ENCODE peak calls at places on chromosomes 4 and X, in four cellular contexts. N, H, K and D are unnamed samples.
A peak's percentile ranks its signal among the peaks of the same experiment; 100 is the strongest.

GRCh38 chrX:51893931-51894696 is 691 bp downstream of the MAGED1 start:
- DNase-seq in N (no peak), K (peak; percentile 25), H (peak; percentile 16), D (peak; percentile 22)

GRCh38 chr4:139606600-139607301 is 50.7 kb upstream of the SETD7 start:
- DNase-seq in K (peak; percentile 54), N (no peak), H (no peak), D (peak; percentile 82)

GRCh38 chr4:7717161-7717560 is 222.5 kb downstream of the AFAP1 start:
- DNase-seq in K (no peak), H (no peak), N (no peak), D (no peak)

GRCh38 chrX:53312946-53313745 is 31.8 kb upstream of the IQSEC2 start:
- DNase-seq in K (peak; percentile 71), H (peak; percentile 38), N (no peak), D (peak; percentile 68)

GRCh38 chr4:1615786-1616573 is 68.1 kb downstream of the FAM53A start:
- DNase-seq in K (no peak), N (peak; percentile 82), H (no peak), D (no peak)

GRCh38 chr4:84495448-84496221 is 3.5 kb downstream of the NKX6-1 start:
- DNase-seq in N (no peak), K (no peak), H (no peak), D (no peak)

GRCh38 chrX:71871367-71871766 is 39.3 kb upstream of the NHSL2 start:
- DNase-seq in H (no peak), K (peak; percentile 32), N (no peak), D (peak; percentile 65)

GRCh38 chr4:147578057-147578476 is 39.1 kb upstream of the TMEM184C start:
- DNase-seq in N (no peak), K (peak; percentile 96), H (peak; percentile 53), D (peak; percentile 91)

GRCh38 chr4:38753021-38753806 is 29.6 kb downstream of the TLR10 start:
- DNase-seq in H (no peak), N (peak; percentile 62), K (no peak), D (peak; percentile 98)

GRCh38 chrX:129984196-129984962 is 1.9 kb downstream of the BCORL1 start:
- DNase-seq in N (peak; percentile 58), K (no peak), H (peak; percentile 25), D (no peak)

GRCh38 chr4:152778656-152779512 is 646 bp downstream of the TIGD4 start:
- DNase-seq in N (no peak), K (peak; percentile 6), H (peak; percentile 55), D (peak; percentile 8)

GRCh38 chr4:151719935-151720334 is 40.9 kb downstream of the GATB start:
- DNase-seq in N (no peak), K (no peak), H (no peak), D (no peak)

GRCh38 chr4:85243857-85244256 is 231.1 kb upstream of the ARHGAP24 start:
- DNase-seq in N (no peak), H (no peak), K (peak; percentile 3), D (peak; percentile 10)

GRCh38 chrX:21658746-21659145 is 616 bp upstream of the KLHL34 start:
- DNase-seq in H (no peak), K (no peak), N (no peak), D (no peak)

GRCh38 chrX:135463937-135464336 is 42.2 kb downstream of the SMIM10L2A start:
- DNase-seq in N (no peak), H (peak; percentile 16), K (peak; percentile 24), D (peak; percentile 11)

GRCh38 chr4:41146716-41147506 is 67.4 kb downstream of the APBB2 start:
- DNase-seq in K (no peak), H (no peak), N (no peak), D (peak; percentile 81)

GRCh38 chr4:54439831-54440243 is 210.7 kb downstream of the PDGFRA start:
- DNase-seq in N (peak; percentile 47), H (peak; percentile 9), K (peak; percentile 49), D (peak; percentile 69)

GRCh38 chr4:117641519-117641918 is 392.8 kb upstream of the NDST3 start:
- DNase-seq in H (no peak), K (no peak), N (no peak), D (no peak)

GRCh38 chr4:82774711-82775171 is 23.9 kb downstream of the SCD5 start:
- DNase-seq in N (no peak), H (no peak), K (no peak), D (peak; percentile 28)

GRCh38 chrX:107632291-107632690 is 4.0 kb downstream of the PRPS1 start:
- DNase-seq in N (no peak), K (no peak), H (no peak), D (no peak)

GRCh38 chr4:45527160-45527559 is 596.7 kb downstream of the GABRG1 start:
- DNase-seq in H (no peak), N (no peak), K (no peak), D (no peak)
- H3K4me3 ChIP-seq in H (no peak overlapping the region), N (no peak overlapping the region), K (no peak overlapping the region), D (no peak overlapping the region)

GRCh38 chr4:156038772-156039171 is 85.1 kb upstream of the CTSO start:
- DNase-seq in K (no peak), H (no peak), N (no peak), D (no peak)
- H3K4me3 ChIP-seq in K (no peak overlapping the region), H (no peak overlapping the region), N (no peak overlapping the region), D (no peak overlapping the region)

DNA sequence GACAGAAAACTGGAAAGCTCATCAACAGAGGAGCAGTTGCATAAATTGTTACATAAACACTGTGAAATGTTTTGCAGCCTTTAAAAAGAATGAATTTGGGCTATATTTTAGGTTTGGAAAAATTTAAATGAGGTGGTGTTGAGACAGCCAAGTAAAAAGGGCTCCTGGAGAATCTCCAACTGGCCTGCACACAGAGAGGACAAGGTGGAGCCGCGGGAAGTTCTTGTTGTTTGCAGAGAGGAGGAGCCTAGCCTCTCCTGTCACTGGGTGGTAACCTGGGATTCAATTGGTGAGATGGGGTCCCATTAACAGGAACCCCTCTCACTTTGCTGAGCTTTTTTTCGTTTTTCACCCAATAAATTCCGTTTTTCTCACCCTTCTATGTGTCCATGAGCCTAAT is 13.4 kb downstream of the GIMD1 start:
- DNase-seq in K (no peak), H (no peak), N (no peak), D (no peak)
- H3K4me3 ChIP-seq in K (no peak overlapping the region), H (no peak overlapping the region), N (peak overlapping the region; percentile 18), D (no peak overlapping the region)

GRCh38 chr4:183989471-183989870 is 84.4 kb downstream of the STOX2 start:
- DNase-seq in K (no peak), N (no peak), H (no peak), D (peak; percentile 67)

GRCh38 chr4:183988874-183989273 is 83.8 kb downstream of the STOX2 start:
- DNase-seq in H (no peak), K (no peak), N (no peak), D (no peak)

GRCh38 chr4:183986645-183987528 is 81.8 kb downstream of the STOX2 start:
- DNase-seq in K (no peak), H (no peak), N (no peak), D (no peak)

GRCh38 chr4:183987529-183987946 is 82.4 kb downstream of the STOX2 start:
- DNase-seq in N (peak; percentile 69), K (peak; percentile 76), H (no peak), D (peak; percentile 77)

DNA sequence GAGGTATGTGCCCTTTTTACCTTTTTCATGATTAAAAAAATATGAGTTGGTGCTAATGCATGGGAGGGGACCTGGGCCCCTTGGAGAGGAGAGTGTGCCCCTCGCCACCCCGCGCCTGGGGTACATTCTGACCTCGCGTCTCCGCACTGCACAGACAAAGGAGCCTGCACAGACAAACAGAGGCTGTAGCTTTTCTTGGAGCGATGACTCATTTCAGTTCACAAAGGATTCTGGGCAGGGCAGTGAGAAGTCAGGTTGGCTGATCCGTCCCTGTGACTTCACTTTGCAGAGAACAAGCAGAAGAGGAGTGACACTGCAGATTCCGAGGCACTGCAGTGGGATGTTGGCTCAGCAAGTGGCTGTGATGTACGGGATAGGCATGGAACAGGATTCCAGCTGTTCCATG is 82.9 kb downstream of the STOX2 start:
- DNase-seq in H (no peak), N (peak; percentile 52), K (peak; percentile 84), D (peak; percentile 89)
- H3K4me3 ChIP-seq in H (no peak overlapping the region), N (peak overlapping the region; percentile 44), K (peak overlapping the region; percentile 71), D (peak overlapping the region; percentile 38)

GRCh38 chr4:185322805-185323204 is 72.9 kb downstream of the LRP2BP start:
- DNase-seq in H (no peak), K (no peak), N (no peak), D (no peak)
- H3K4me3 ChIP-seq in H (no peak overlapping the region), K (no peak overlapping the region), N (no peak overlapping the region), D (no peak overlapping the region)

DNA sequence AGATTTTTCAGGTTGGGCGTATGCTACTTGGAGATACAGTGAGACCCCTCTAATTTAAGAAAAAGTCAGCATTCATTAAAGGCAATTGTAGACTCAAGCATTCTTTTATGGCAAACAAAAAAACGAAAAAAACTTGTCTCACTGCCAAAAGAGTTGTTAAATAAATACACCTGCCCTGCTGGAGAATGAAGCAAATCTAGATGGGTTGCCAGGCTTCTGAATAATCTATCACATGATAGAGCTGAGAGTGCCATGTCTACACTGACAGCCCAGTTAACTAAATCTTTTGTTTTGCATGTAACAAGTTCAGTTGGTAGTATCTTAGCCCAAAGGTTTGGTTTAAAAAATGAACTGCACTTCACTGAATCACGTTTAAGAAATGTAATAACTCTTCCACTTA is 69.9 kb downstream of the AGTR2 start:
- DNase-seq in K (peak; percentile 87), H (no peak), N (no peak), D (peak; percentile 20)
- H3K4me3 ChIP-seq in K (peak overlapping the region; percentile 66), H (no peak overlapping the region), N (no peak overlapping the region), D (no peak overlapping the region)

DNA sequence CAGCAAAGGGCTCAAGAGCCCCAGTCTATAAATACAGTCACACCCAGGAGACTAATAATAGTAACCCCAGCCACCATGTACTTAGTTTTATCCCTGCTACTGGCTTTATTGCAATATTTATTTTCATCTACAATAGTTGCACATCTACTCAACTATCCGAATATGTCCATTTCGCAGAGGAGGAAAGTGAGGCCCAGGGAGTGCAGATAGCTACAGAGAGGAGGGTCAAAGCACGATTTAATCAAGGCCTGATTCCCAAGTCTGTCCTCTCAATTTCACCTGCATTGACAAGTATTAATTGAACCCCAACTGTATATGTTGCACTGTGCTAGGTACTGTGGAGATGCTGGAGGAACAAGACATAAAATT is 4.0 kb upstream of the PLP2 start:
- DNase-seq in K (no peak), N (no peak), H (no peak), D (no peak)
- H3K4me3 ChIP-seq in K (peak overlapping the region; percentile 22), N (peak overlapping the region; percentile 51), H (peak overlapping the region; percentile 51), D (peak overlapping the region; percentile 9)